ENCODE peak calls at places on chromosome X, in nine cellular contexts. One of them, this sample, is unnamed.

GRCh38 chrX:41381685-41382084 is 47.7 kb downstream of the DDX3X start:
- DNase-seq in WERI-Rb-1: no peak
- DNase-seq in PC-9: peak
- DNase-seq in fibroblast of lung: peak
- DNase-seq in transverse colon: peak
- DNase-seq in GM12865: no peak
- DNase-seq in neural progenitor cell: peak
- DNase-seq in astrocyte of the spinal cord: peak
- DNase-seq in stomach: peak
- DNase-seq in this sample: no peak

GRCh38 chrX:103949506-103949905 is 12.9 kb upstream of the TMSB15B start:
- DNase-seq in WERI-Rb-1: no peak
- DNase-seq in PC-9: no peak
- DNase-seq in fibroblast of lung: no peak
- DNase-seq in transverse colon: no peak
- DNase-seq in GM12865: no peak
- DNase-seq in neural progenitor cell: no peak
- DNase-seq in astrocyte of the spinal cord: no peak
- DNase-seq in stomach: no peak
- DNase-seq in this sample: no peak

GRCh38 chrX:101958139-101958538 is 26.3 kb upstream of the ZMAT1 start:
- DNase-seq in WERI-Rb-1: no peak
- DNase-seq in PC-9: no peak
- DNase-seq in fibroblast of lung: peak
- DNase-seq in transverse colon: no peak
- DNase-seq in GM12865: no peak
- DNase-seq in neural progenitor cell: no peak
- DNase-seq in astrocyte of the spinal cord: peak
- DNase-seq in stomach: no peak
- DNase-seq in this sample: no peak

GRCh38 chrX:545488-545887 is 85.1 kb upstream of the SHOX start:
- DNase-seq in WERI-Rb-1: no peak
- DNase-seq in PC-9: no peak
- DNase-seq in fibroblast of lung: no peak
- DNase-seq in transverse colon: no peak
- DNase-seq in GM12865: no peak
- DNase-seq in neural progenitor cell: peak
- DNase-seq in astrocyte of the spinal cord: no peak
- DNase-seq in stomach: no peak
- DNase-seq in this sample: no peak

GRCh38 chrX:45621356-45622041 is 420.8 kb upstream of the DIPK2B start:
- DNase-seq in WERI-Rb-1: no peak
- DNase-seq in PC-9: no peak
- DNase-seq in fibroblast of lung: peak
- DNase-seq in transverse colon: no peak
- DNase-seq in GM12865: peak
- DNase-seq in neural progenitor cell: no peak
- DNase-seq in astrocyte of the spinal cord: peak
- DNase-seq in stomach: no peak
- DNase-seq in this sample: no peak

GRCh38 chrX:11724122-11725017 is 33.7 kb upstream of the MSL3 start:
- DNase-seq in WERI-Rb-1: peak
- DNase-seq in PC-9: peak
- DNase-seq in fibroblast of lung: peak
- DNase-seq in transverse colon: no peak
- DNase-seq in GM12865: peak
- DNase-seq in neural progenitor cell: peak
- DNase-seq in astrocyte of the spinal cord: peak
- DNase-seq in stomach: no peak
- DNase-seq in this sample: no peak

GRCh38 chrX:39576081-39576701 is 521.6 kb downstream of the BCOR start:
- DNase-seq in WERI-Rb-1: no peak
- DNase-seq in PC-9: no peak
- DNase-seq in fibroblast of lung: no peak
- DNase-seq in transverse colon: no peak
- DNase-seq in GM12865: no peak
- DNase-seq in neural progenitor cell: peak
- DNase-seq in astrocyte of the spinal cord: no peak
- DNase-seq in stomach: no peak
- DNase-seq in this sample: no peak

GRCh38 chrX:10168226-10168625 is 11.5 kb downstream of the CLCN4 start:
- DNase-seq in WERI-Rb-1: no peak
- DNase-seq in PC-9: no peak
- DNase-seq in fibroblast of lung: no peak
- DNase-seq in transverse colon: no peak
- DNase-seq in GM12865: no peak
- DNase-seq in neural progenitor cell: no peak
- DNase-seq in astrocyte of the spinal cord: no peak
- DNase-seq in stomach: no peak
- DNase-seq in this sample: no peak

GRCh38 chrX:10833299-10834169 is 213.1 kb upstream of the MID1 start:
- DNase-seq in WERI-Rb-1: peak
- DNase-seq in PC-9: peak
- DNase-seq in fibroblast of lung: no peak
- DNase-seq in transverse colon: peak
- DNase-seq in GM12865: no peak
- DNase-seq in neural progenitor cell: peak
- DNase-seq in astrocyte of the spinal cord: peak
- DNase-seq in stomach: peak
- DNase-seq in this sample: peak

GRCh38 chrX:55056820-55057690 is 17.8 kb upstream of the PAGE2B start:
- DNase-seq in WERI-Rb-1: no peak
- DNase-seq in PC-9: no peak
- DNase-seq in fibroblast of lung: peak
- DNase-seq in transverse colon: no peak
- DNase-seq in GM12865: peak
- DNase-seq in neural progenitor cell: no peak
- DNase-seq in astrocyte of the spinal cord: peak
- DNase-seq in stomach: no peak
- DNase-seq in this sample: no peak

GRCh38 chrX:40908026-40908425 is 172.7 kb upstream of the MED14 start:
- DNase-seq in WERI-Rb-1: no peak
- DNase-seq in PC-9: no peak
- DNase-seq in fibroblast of lung: peak
- DNase-seq in transverse colon: no peak
- DNase-seq in GM12865: no peak
- DNase-seq in neural progenitor cell: no peak
- DNase-seq in astrocyte of the spinal cord: peak
- DNase-seq in stomach: no peak
- DNase-seq in this sample: no peak

GRCh38 chrX:41064028-41064427 is 21.2 kb upstream of the USP9X start:
- DNase-seq in WERI-Rb-1: no peak
- DNase-seq in PC-9: no peak
- DNase-seq in fibroblast of lung: peak
- DNase-seq in transverse colon: no peak
- DNase-seq in GM12865: no peak
- DNase-seq in neural progenitor cell: no peak
- DNase-seq in astrocyte of the spinal cord: peak
- DNase-seq in stomach: no peak
- DNase-seq in this sample: no peak

GRCh38 chrX:30906726-30907125 is 17.7 kb upstream of the TAB3 start:
- DNase-seq in WERI-Rb-1: no peak
- DNase-seq in PC-9: peak
- DNase-seq in fibroblast of lung: peak
- DNase-seq in transverse colon: no peak
- DNase-seq in GM12865: no peak
- DNase-seq in neural progenitor cell: no peak
- DNase-seq in astrocyte of the spinal cord: peak
- DNase-seq in stomach: no peak
- DNase-seq in this sample: no peak
- H3K4me3 ChIP-seq in WERI-Rb-1: no peak
- H3K4me3 ChIP-seq in PC-9: no peak
- H3K4me3 ChIP-seq in fibroblast of lung: no peak
- H3K4me3 ChIP-seq in transverse colon: no peak
- H3K4me3 ChIP-seq in GM12865: no peak
- H3K4me3 ChIP-seq in neural progenitor cell: no peak
- H3K4me3 ChIP-seq in astrocyte of the spinal cord: no peak
- H3K4me3 ChIP-seq in stomach: no peak
- H3K4me3 ChIP-seq in this sample: no peak

GRCh38 chrX:77446029-77446585 is 1.1 kb upstream of the FGF16 start:
- DNase-seq in WERI-Rb-1: no peak
- DNase-seq in PC-9: no peak
- DNase-seq in fibroblast of lung: no peak
- DNase-seq in transverse colon: peak
- DNase-seq in GM12865: no peak
- DNase-seq in neural progenitor cell: peak
- DNase-seq in astrocyte of the spinal cord: no peak
- DNase-seq in stomach: no peak
- DNase-seq in this sample: no peak

GRCh38 chrX:77450415-77450814 is 3.2 kb downstream of the FGF16 start:
- DNase-seq in WERI-Rb-1: no peak
- DNase-seq in PC-9: no peak
- DNase-seq in fibroblast of lung: no peak
- DNase-seq in transverse colon: no peak
- DNase-seq in GM12865: no peak
- DNase-seq in neural progenitor cell: no peak
- DNase-seq in astrocyte of the spinal cord: no peak
- DNase-seq in stomach: no peak
- DNase-seq in this sample: no peak

GRCh38 chrX:77446840-77447239 is 349 bp upstream of the FGF16 start:
- DNase-seq in WERI-Rb-1: no peak
- DNase-seq in PC-9: no peak
- DNase-seq in fibroblast of lung: peak
- DNase-seq in transverse colon: no peak
- DNase-seq in GM12865: no peak
- DNase-seq in neural progenitor cell: no peak
- DNase-seq in astrocyte of the spinal cord: no peak
- DNase-seq in stomach: no peak
- DNase-seq in this sample: no peak

GRCh38 chrX:77447339-77448149 is at the start of gene FGF16:
- DNase-seq in WERI-Rb-1: no peak
- DNase-seq in PC-9: no peak
- DNase-seq in fibroblast of lung: no peak
- DNase-seq in transverse colon: no peak
- DNase-seq in GM12865: peak
- DNase-seq in neural progenitor cell: peak
- DNase-seq in astrocyte of the spinal cord: no peak
- DNase-seq in stomach: no peak
- DNase-seq in this sample: no peak

GRCh38 chrX:77448170-77448569 is 981 bp downstream of the FGF16 start:
- DNase-seq in WERI-Rb-1: no peak
- DNase-seq in PC-9: no peak
- DNase-seq in fibroblast of lung: no peak
- DNase-seq in transverse colon: no peak
- DNase-seq in GM12865: no peak
- DNase-seq in neural progenitor cell: peak
- DNase-seq in astrocyte of the spinal cord: no peak
- DNase-seq in stomach: no peak
- DNase-seq in this sample: no peak
- H3K4me3 ChIP-seq in WERI-Rb-1: no peak
- H3K4me3 ChIP-seq in PC-9: no peak
- H3K4me3 ChIP-seq in fibroblast of lung: no peak
- H3K4me3 ChIP-seq in transverse colon: no peak
- H3K4me3 ChIP-seq in GM12865: no peak
- H3K4me3 ChIP-seq in neural progenitor cell: peak
- H3K4me3 ChIP-seq in astrocyte of the spinal cord: no peak
- H3K4me3 ChIP-seq in stomach: no peak
- H3K4me3 ChIP-seq in this sample: no peak

DNA sequence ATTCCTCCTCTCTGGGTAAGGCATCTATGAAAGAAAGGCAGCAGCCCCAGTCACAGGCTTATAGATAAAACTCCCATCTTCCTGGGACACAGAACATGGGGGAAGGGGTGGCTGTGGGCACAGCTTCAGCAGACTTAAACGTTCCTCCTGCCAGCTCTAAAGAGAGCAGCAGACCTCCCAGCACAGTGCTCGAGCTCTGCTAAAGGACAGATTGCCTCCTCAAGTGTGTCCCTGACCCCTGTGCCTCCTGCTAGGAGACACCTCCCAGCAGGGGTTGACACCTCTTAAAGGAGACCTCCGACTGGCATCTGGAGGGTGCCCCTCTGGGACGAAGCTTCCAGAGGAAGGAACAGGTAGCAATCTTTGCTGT is 89.9 kb downstream of the EFHC2 start:
- DNase-seq in WERI-Rb-1: no peak
- DNase-seq in PC-9: no peak
- DNase-seq in fibroblast of lung: no peak
- DNase-seq in transverse colon: no peak
- DNase-seq in GM12865: no peak
- DNase-seq in neural progenitor cell: no peak
- DNase-seq in astrocyte of the spinal cord: no peak
- DNase-seq in stomach: no peak
- DNase-seq in this sample: no peak
- H3K4me3 ChIP-seq in WERI-Rb-1: no peak
- H3K4me3 ChIP-seq in PC-9: no peak
- H3K4me3 ChIP-seq in fibroblast of lung: no peak
- H3K4me3 ChIP-seq in transverse colon: peak
- H3K4me3 ChIP-seq in GM12865: no peak
- H3K4me3 ChIP-seq in neural progenitor cell: no peak
- H3K4me3 ChIP-seq in astrocyte of the spinal cord: no peak
- H3K4me3 ChIP-seq in stomach: peak
- H3K4me3 ChIP-seq in this sample: no peak

GRCh38 chrX:37906357-37906756 is 59.0 kb upstream of the DYNLT3 start:
- DNase-seq in WERI-Rb-1: no peak
- DNase-seq in PC-9: no peak
- DNase-seq in fibroblast of lung: no peak
- DNase-seq in transverse colon: no peak
- DNase-seq in GM12865: no peak
- DNase-seq in neural progenitor cell: no peak
- DNase-seq in astrocyte of the spinal cord: no peak
- DNase-seq in stomach: no peak
- DNase-seq in this sample: no peak

GRCh38 chrX:37904833-37905232 is 57.5 kb upstream of the DYNLT3 start:
- DNase-seq in WERI-Rb-1: no peak
- DNase-seq in PC-9: no peak
- DNase-seq in fibroblast of lung: no peak
- DNase-seq in transverse colon: no peak
- DNase-seq in GM12865: no peak
- DNase-seq in neural progenitor cell: no peak
- DNase-seq in astrocyte of the spinal cord: no peak
- DNase-seq in stomach: no peak
- DNase-seq in this sample: no peak

GRCh38 chrX:37910186-37910585 is 62.8 kb upstream of the DYNLT3 start:
- DNase-seq in WERI-Rb-1: no peak
- DNase-seq in PC-9: no peak
- DNase-seq in fibroblast of lung: no peak
- DNase-seq in transverse colon: no peak
- DNase-seq in GM12865: no peak
- DNase-seq in neural progenitor cell: no peak
- DNase-seq in astrocyte of the spinal cord: no peak
- DNase-seq in stomach: no peak
- DNase-seq in this sample: no peak

DNA sequence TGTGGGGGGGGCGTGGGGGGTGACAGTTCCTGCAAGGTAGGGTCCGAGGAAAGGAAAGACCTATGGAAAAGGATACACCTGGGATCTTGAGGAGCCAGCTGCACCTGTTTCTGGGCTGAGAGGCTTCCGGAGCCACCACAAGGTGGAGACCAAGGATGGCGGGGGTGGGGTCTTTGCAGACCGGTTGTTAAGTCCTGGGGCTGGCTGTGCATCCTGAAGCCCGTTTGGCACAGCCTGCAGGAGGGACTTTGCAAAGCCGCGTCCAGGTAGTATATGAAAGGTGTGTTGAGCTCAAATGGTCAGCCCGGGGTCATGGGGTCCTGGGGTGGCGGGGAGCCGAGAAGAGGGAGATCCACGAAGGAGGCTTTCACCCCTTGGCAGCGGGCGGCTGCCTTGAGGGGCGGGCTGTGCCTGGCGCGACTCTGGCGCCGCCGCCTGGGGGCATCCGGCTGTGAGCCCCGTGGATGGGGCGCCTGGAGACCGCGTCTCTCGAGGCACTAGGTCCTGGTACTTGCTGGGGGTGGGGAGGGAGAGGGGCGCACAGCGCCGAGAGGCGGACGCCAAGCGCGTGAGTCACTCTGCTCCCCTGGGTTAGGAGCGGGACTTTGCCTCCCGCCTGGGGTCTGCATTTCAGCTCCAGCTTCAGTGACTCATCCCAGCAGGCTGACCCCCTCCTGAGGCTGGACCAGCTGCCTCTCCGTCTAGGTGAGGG is 58.2 kb upstream of the DYNLT3 start:
- DNase-seq in WERI-Rb-1: peak
- DNase-seq in PC-9: no peak
- DNase-seq in fibroblast of lung: peak
- DNase-seq in transverse colon: no peak
- DNase-seq in GM12865: no peak
- DNase-seq in neural progenitor cell: peak
- DNase-seq in astrocyte of the spinal cord: peak
- DNase-seq in stomach: peak
- DNase-seq in this sample: no peak
- H3K4me3 ChIP-seq in WERI-Rb-1: peak
- H3K4me3 ChIP-seq in PC-9: no peak
- H3K4me3 ChIP-seq in fibroblast of lung: peak
- H3K4me3 ChIP-seq in transverse colon: no peak
- H3K4me3 ChIP-seq in GM12865: no peak
- H3K4me3 ChIP-seq in neural progenitor cell: peak
- H3K4me3 ChIP-seq in astrocyte of the spinal cord: peak
- H3K4me3 ChIP-seq in stomach: peak
- H3K4me3 ChIP-seq in this sample: no peak

This sample was measured in LNCaP clone FGC.